ENCODE peak calls at places on chromosomes 3 and 15, in ten cellular contexts. R, T, W, H, N, D, Y, C, E and X are unnamed samples.

GRCh38 chr15:68619303-68619698 is 40.5 kb downstream of the CORO2B start:
- DNase-seq in R (no peak), T (no peak), W (no peak), H (no peak), N (no peak), D (no peak), Y (no peak), C (no peak), E (no peak), X (no peak)

GRCh38 chr15:66151809-66152208 is 101.7 kb downstream of the MEGF11 start:
- DNase-seq in R (no peak), T (no peak), W (no peak), H (no peak), N (no peak), D (peak; percentile 7), Y (no peak), C (no peak), E (no peak), X (no peak)

GRCh38 chr3:133211449-133211848 is 173.3 kb downstream of the TMEM108 start:
- DNase-seq in R (no peak), T (no peak), W (no peak), H (no peak), N (no peak), D (no peak), Y (no peak), C (peak; percentile 84), E (no peak), X (no peak)

GRCh38 chr3:54761661-54762060 is 166.2 kb downstream of the LRTM1 start:
- DNase-seq in R (no peak), T (no peak), W (no peak), H (no peak), N (no peak), D (no peak), Y (no peak), C (no peak), E (no peak), X (no peak)

GRCh38 chr3:39533226-39533625 is 65.7 kb downstream of the MOBP start:
- DNase-seq in R (no peak), T (no peak), W (no peak), H (no peak), N (no peak), D (no peak), Y (no peak), C (no peak), E (no peak), X (no peak)

GRCh38 chr3:99720985-99721632 is 82.7 kb downstream of the COL8A1 start:
- DNase-seq in R (no peak), T (no peak), W (peak; percentile 77), H (peak; percentile 29), N (peak; percentile 11), D (peak; percentile 62), Y (no peak), C (no peak), E (no peak), X (no peak)

GRCh38 chr3:44584646-44585501 is at the start of gene ZNF660:
- DNase-seq in R (peak; percentile 81), T (peak; percentile 80), W (peak; percentile 80), H (peak; percentile 67), N (peak; percentile 81), D (peak; percentile 13), Y (peak; percentile 88), C (peak; percentile 54), E (peak; percentile 52), X (peak; percentile 26)

GRCh38 chr3:39262842-39263241 is 17.0 kb downstream of the CX3CR1 start:
- DNase-seq in R (no peak), T (no peak), W (no peak), H (no peak), N (no peak), D (no peak), Y (no peak), C (no peak), E (no peak), X (no peak)

GRCh38 chr3:54621181-54621580 is 306.7 kb downstream of the LRTM1 start:
- DNase-seq in R (no peak), T (no peak), W (no peak), H (no peak), N (no peak), D (no peak), Y (no peak), C (no peak), E (no peak), X (no peak)

GRCh38 chr3:11254876-11255275 is 17.3 kb upstream of the ATG7 start:
- DNase-seq in R (no peak), T (no peak), W (no peak), H (no peak), N (no peak), D (no peak), Y (no peak), C (no peak), E (no peak), X (no peak)

GRCh38 chr3:183253364-183253960 is 409 bp downstream of the B3GNT5 start:
- DNase-seq in R (peak; percentile 56), T (no peak), W (peak; percentile 91), H (peak; percentile 41), N (peak; percentile 23), D (peak; percentile 51), Y (peak; percentile 95), C (no peak), E (peak; percentile 61), X (peak; percentile 28)

GRCh38 chr3:44468572-44469520 is 8.6 kb downstream of the ZNF445 start:
- DNase-seq in R (peak; percentile 18), T (no peak), W (no peak), H (peak; percentile 57), N (no peak), D (peak; percentile 11), Y (no peak), C (no peak), E (no peak), X (no peak)

GRCh38 chr3:9347887-9348286 is 15.0 kb upstream of the THUMPD3 start:
- DNase-seq in R (no peak), T (no peak), W (no peak), H (peak; percentile 77), N (no peak), D (no peak), Y (no peak), C (no peak), E (no peak), X (no peak)

GRCh38 chr3:30440880-30441279 is 165.5 kb upstream of the TGFBR2 start:
- DNase-seq in R (no peak), T (no peak), W (no peak), H (no peak), N (no peak), D (no peak), Y (no peak), C (no peak), E (peak; percentile 49), X (no peak)

GRCh38 chr3:38707730-38708129 is 58.2 kb upstream of the SCN5A start:
- DNase-seq in R (no peak), T (no peak), W (no peak), H (no peak), N (peak; percentile 21), D (no peak), Y (no peak), C (peak; percentile 2), E (no peak), X (no peak)

GRCh38 chr3:101497803-101498202 is 15.2 kb downstream of the SENP7 start:
- DNase-seq in R (no peak), T (no peak), W (no peak), H (no peak), N (no peak), D (no peak), Y (no peak), C (no peak), E (no peak), X (no peak)

GRCh38 chr15:75646944-75647364 is 758 bp upstream of the SNX33 start:
- DNase-seq in R (peak; percentile 37), T (peak; percentile 57), W (peak; percentile 79), H (no peak), N (peak; percentile 22), D (no peak), Y (no peak), C (no peak), E (no peak), X (no peak)

GRCh38 chr15:33608714-33609113 is 297.9 kb downstream of the RYR3 start:
- DNase-seq in R (no peak), T (no peak), W (no peak), H (no peak), N (no peak), D (no peak), Y (no peak), C (no peak), E (no peak), X (no peak)

GRCh38 chr3:148943531-148944200 is 47.7 kb upstream of the GYG1 start:
- DNase-seq in R (peak; percentile 14), T (no peak), W (no peak), H (peak; percentile 85), N (no peak), D (peak; percentile 34), Y (no peak), C (peak; percentile 75), E (no peak), X (no peak)
- TF ChIP-seq CTCF in R (peak; percentile 73), T (peak; percentile 65), W (peak; percentile 72), H (peak; percentile 78), N (peak; percentile 83), D (peak; percentile 80), Y (peak; percentile 57), C (peak; percentile 67), E (peak; percentile 59), X (peak; percentile 72)

GRCh38 chr3:179108091-179108490 is 36.5 kb upstream of the ZMAT3 start:
- DNase-seq in R (no peak), T (no peak), W (no peak), H (peak; percentile 87), N (no peak), D (no peak), Y (no peak), C (no peak), E (no peak), X (no peak)
- TF ChIP-seq CTCF in R (no peak), T (no peak), W (no peak), H (no peak), N (no peak), D (no peak), Y (no peak), C (no peak), E (no peak), X (no peak)

GRCh38 chr3:47314056-47314764 is 31.5 kb downstream of the KLHL18 start:
- DNase-seq in R (no peak), T (no peak), W (no peak), H (no peak), N (no peak), D (no peak), Y (no peak), C (no peak), E (no peak), X (no peak)
- TF ChIP-seq CTCF in R (no peak), T (no peak), W (no peak), H (no peak), N (no peak), D (no peak), Y (no peak), C (no peak), E (no peak), X (no peak)

DNA sequence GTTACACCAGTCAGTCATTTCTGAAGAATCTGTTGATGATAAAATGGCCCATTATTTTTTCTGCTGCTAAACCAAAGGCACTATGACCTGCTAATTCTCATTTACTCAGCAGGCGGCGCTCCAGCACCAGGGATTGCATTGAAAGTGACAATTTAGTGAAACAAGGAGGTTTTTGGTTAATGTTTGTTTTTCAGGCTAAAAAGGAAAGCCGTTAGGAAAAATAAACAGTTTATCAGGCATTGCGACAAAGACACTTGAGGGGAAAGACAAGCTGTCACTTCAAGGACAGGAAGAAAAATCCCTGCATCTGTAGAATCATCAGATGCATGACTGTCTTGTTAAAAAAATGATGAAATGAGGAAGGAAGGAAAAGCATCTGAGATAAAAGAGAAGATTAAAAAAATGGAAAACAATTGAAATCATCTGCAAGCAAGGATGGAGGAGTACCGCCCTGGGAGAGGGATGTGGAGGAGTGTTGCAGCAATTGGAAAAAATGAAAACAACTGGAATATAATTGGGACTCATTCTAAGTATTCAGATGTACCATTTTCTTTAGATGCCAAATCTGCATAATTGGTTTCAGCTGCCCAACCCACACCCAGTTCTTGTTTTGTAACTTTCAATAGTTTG is 54.0 kb downstream of the NR1D2 start:
- DNase-seq in R (peak; percentile 83), T (peak; percentile 86), W (peak; percentile 71), H (peak; percentile 42), N (peak; percentile 81), D (peak; percentile 76), Y (no peak), C (peak; percentile 65), E (peak; percentile 84), X (peak; percentile 47)
- TF ChIP-seq CTCF in R (peak; percentile 97), T (peak; percentile 94), W (peak; percentile 93), H (peak; percentile 98), N (peak; percentile 90), D (peak; percentile 98), Y (peak; percentile 77), C (peak; percentile 90), E (peak; percentile 99), X (peak; percentile 84)